ENCODE peak calls at places on chromosomes 7 and 10, in eight cellular contexts. X is H54; W is substantia nigra; R is activated naive CD4-positive, alpha-beta T cell treated with anti-CD3 and anti-CD28 coated beads, Interleukin-2, amount 10 ng/mL, durations not matched to agents 7 days and 5 days; P is activated CD8-positive, alpha-beta memory T cell treated with anti-CD3 and anti-CD28 coated beads for 4 hours; G is NCI-H1436; A is activated CD4-positive, alpha-beta T cell treated with anti-CD3 and anti-CD28 coated beads, Interleukin-2, amount 10 ng/mL, durations not matched to agents 7 days and 5 days; J is NCI-H774. Q is an unnamed sample.

GRCh38 chr10:78470267-78471103 is 436.8 kb downstream of the RPS24 start:
- DNase-seq in X (no peak), W (no peak), R (no peak), P (no peak), G (peak), A (no peak), J (peak), Q (no peak)

GRCh38 chr7:10759120-10759519 is 214.6 kb upstream of the PHF14 start:
- DNase-seq in X (no peak), W (no peak), R (no peak), P (no peak), G (no peak), A (no peak), J (no peak), Q (no peak)

GRCh38 chr10:78384021-78384420 is 350.4 kb downstream of the RPS24 start:
- DNase-seq in X (no peak), W (no peak), R (no peak), P (no peak), G (no peak), A (no peak), J (no peak), Q (no peak)

GRCh38 chr10:79380125-79380917 is 33.1 kb downstream of the PPIF start:
- DNase-seq in X (no peak), W (peak), R (peak), P (no peak), G (no peak), A (no peak), J (peak), Q (no peak)

GRCh38 chr10:127378628-127379027 is 170.5 kb upstream of the NPS start:
- DNase-seq in X (no peak), W (no peak), R (no peak), P (no peak), G (no peak), A (no peak), J (no peak), Q (no peak)

GRCh38 chr7:42238709-42239395 is 1.8 kb upstream of the GLI3 start:
- DNase-seq in X (peak), W (no peak), R (no peak), P (no peak), G (no peak), A (no peak), J (no peak), Q (no peak)

GRCh38 chr7:47591655-47592572 is 10.0 kb upstream of the TNS3 start:
- DNase-seq in X (no peak), W (no peak), R (no peak), P (no peak), G (no peak), A (no peak), J (no peak), Q (no peak)

GRCh38 chr7:44522315-44522714 is 18.8 kb downstream of the NPC1L1 start:
- DNase-seq in X (no peak), W (no peak), R (no peak), P (no peak), G (no peak), A (no peak), J (no peak), Q (no peak)

GRCh38 chr7:7228472-7228871 is 46.1 kb downstream of the C1GALT1 start:
- DNase-seq in X (no peak), W (no peak), R (no peak), P (no peak), G (no peak), A (no peak), J (no peak), Q (no peak)

GRCh38 chr7:107291434-107291833 is 122.6 kb downstream of the HBP1 start:
- DNase-seq in X (no peak), W (no peak), R (no peak), P (no peak), G (no peak), A (no peak), J (no peak), Q (no peak)

GRCh38 chr7:111855161-111855841 is 293.0 kb upstream of the IMMP2L start:
- DNase-seq in X (peak), W (peak), R (no peak), P (no peak), G (peak), A (no peak), J (no peak), Q (peak)

GRCh38 chr7:50729962-50730361 is 52.7 kb downstream of the GRB10 start:
- DNase-seq in X (no peak), W (no peak), R (no peak), P (no peak), G (no peak), A (no peak), J (no peak), Q (no peak)

GRCh38 chr10:62414359-62414758 is 40.2 kb downstream of the ZNF365 start:
- DNase-seq in X (no peak), W (no peak), R (no peak), P (no peak), G (no peak), A (no peak), J (no peak), Q (no peak)

GRCh38 chr7:13989138-13989943 is at the start of gene ETV1:
- DNase-seq in X (peak), W (peak), R (no peak), P (no peak), G (peak), A (no peak), J (peak), Q (peak)

GRCh38 chr7:134690016-134690415 is 43.4 kb downstream of the BPGM start:
- DNase-seq in X (no peak), W (no peak), R (no peak), P (no peak), G (no peak), A (peak), J (no peak), Q (no peak)

GRCh38 chr7:32587431-32587948 is 92.2 kb downstream of the AVL9 start:
- DNase-seq in X (peak), W (no peak), R (no peak), P (no peak), G (no peak), A (no peak), J (no peak), Q (peak)

GRCh38 chr7:32762894-32763293 is 128.7 kb downstream of the KBTBD2 start:
- DNase-seq in X (no peak), W (no peak), R (no peak), P (no peak), G (no peak), A (no peak), J (no peak), Q (no peak)

GRCh38 chr10:50788951-50789904 is 49.5 kb downstream of the ASAH2B start:
- DNase-seq in X (no peak), W (no peak), R (no peak), P (no peak), G (no peak), A (no peak), J (no peak), Q (no peak)

GRCh38 chr7:158428131-158428841 is 159.3 kb downstream of the PTPRN2 start:
- DNase-seq in X (no peak), W (no peak), R (no peak), P (no peak), G (no peak), A (no peak), J (no peak), Q (no peak)

GRCh38 chr7:21923663-21924062 is 22.0 kb downstream of the CDCA7L start:
- DNase-seq in X (no peak), W (no peak), R (no peak), P (no peak), G (peak), A (no peak), J (peak), Q (no peak)

GRCh38 chr10:132248455-132249231 is 59.1 kb downstream of the STK32C start:
- DNase-seq in X (no peak), W (no peak), R (peak), P (peak), G (peak), A (peak), J (peak), Q (no peak)

GRCh38 chr10:98316661-98317060 is 48.7 kb upstream of the LOXL4 start:
- DNase-seq in X (no peak), W (no peak), R (no peak), P (no peak), G (no peak), A (no peak), J (no peak), Q (no peak)

GRCh38 chr7:47361746-47362215 is 220.1 kb downstream of the TNS3 start:
- DNase-seq in X (peak), W (no peak), R (no peak), P (no peak), G (no peak), A (no peak), J (no peak), Q (peak)

GRCh38 chr7:147415991-147416390 is 1174.6 kb upstream of the C7orf33 start:
- DNase-seq in X (no peak), W (no peak), R (no peak), P (no peak), G (no peak), A (no peak), J (no peak), Q (no peak)

GRCh38 chr7:34066968-34067367 is 161.6 kb downstream of the BMPER start:
- DNase-seq in X (no peak), W (no peak), R (no peak), P (no peak), G (peak), A (no peak), J (no peak), Q (no peak)

GRCh38 chr7:16753932-16754571 is 497 bp downstream of the TSPAN13 start:
- DNase-seq in X (no peak), W (no peak), R (peak), P (no peak), G (peak), A (peak), J (no peak), Q (peak)